ENCODE peak calls at places on chromosomes 5 and 9, in eight cellular contexts. I is stimulated activated CD8-positive, alpha-beta memory T cell treated with anti-CD3 and anti-CD28 coated beads, Interleukin-4, amount 100 ng/mL, for 48 hours; S is H1; Z is SW480; P is nucleus accumbens; O is glutamatergic neuron; H is NCI-H524; D is stimulated activated naive CD8-positive, alpha-beta T cell treated with anti-CD3 and anti-CD28 coated beads, Interleukin-15, amount 100 ng/mL, for 72 hours. K is an unnamed sample.

GRCh38 chr9:23551929-23552707 is 273.9 kb downstream of the ELAVL2 start:
- DNase-seq in I (no peak), S (no peak), Z (no peak), P (no peak), O (no peak), H (no peak), D (no peak), K (no peak)

GRCh38 chr5:109654455-109654854 is 35.3 kb upstream of the MAN2A1 start:
- DNase-seq in I (peak), S (no peak), Z (no peak), P (no peak), O (no peak), H (no peak), D (no peak), K (no peak)

GRCh38 chr9:108443741-108444140 is 412.0 kb downstream of the ACTL7B start:
- DNase-seq in I (no peak), S (no peak), Z (peak), P (no peak), O (no peak), H (no peak), D (no peak), K (no peak)

GRCh38 chr5:127026166-127026565 is 4.2 kb downstream of the MARCHF3 start:
- DNase-seq in I (no peak), S (no peak), Z (no peak), P (no peak), O (no peak), H (no peak), D (no peak), K (no peak)

GRCh38 chr9:121271368-121272351 is 3.7 kb downstream of the GSN start:
- DNase-seq in I (no peak), S (no peak), Z (peak), P (no peak), O (no peak), H (peak), D (no peak), K (peak)

GRCh38 chr5:34410411-34411139 is 245.6 kb upstream of the RAI14 start:
- DNase-seq in I (no peak), S (no peak), Z (no peak), P (no peak), O (no peak), H (no peak), D (no peak), K (no peak)

GRCh38 chr5:173412566-173412965 is 84.4 kb upstream of the STC2 start:
- DNase-seq in I (no peak), S (no peak), Z (no peak), P (no peak), O (no peak), H (no peak), D (no peak), K (no peak)

GRCh38 chr5:3602713-3603502 is 7.3 kb downstream of the IRX1 start:
- DNase-seq in I (peak), S (peak), Z (no peak), P (no peak), O (peak), H (no peak), D (no peak), K (peak)

GRCh38 chr9:112378441-112379176 is 1.3 kb upstream of the HSDL2 start:
- DNase-seq in I (peak), S (no peak), Z (peak), P (no peak), O (no peak), H (peak), D (peak), K (no peak)

GRCh38 chr5:56585466-56585865 is 229.9 kb upstream of the MAP3K1 start:
- DNase-seq in I (no peak), S (no peak), Z (no peak), P (no peak), O (no peak), H (peak), D (no peak), K (no peak)

GRCh38 chr5:132807163-132807838 is 5.8 kb upstream of the SOWAHA start:
- DNase-seq in I (no peak), S (no peak), Z (peak), P (no peak), O (peak), H (peak), D (no peak), K (peak)

GRCh38 chr5:153276151-153276550 is 214.3 kb upstream of the GRIA1 start:
- DNase-seq in I (peak), S (peak), Z (peak), P (no peak), O (no peak), H (no peak), D (no peak), K (no peak)

GRCh38 chr5:123651234-123651633 is 139.3 kb downstream of the CSNK1G3 start:
- DNase-seq in I (no peak), S (no peak), Z (no peak), P (no peak), O (no peak), H (no peak), D (no peak), K (no peak)

GRCh38 chr5:89972901-89973300 is 436.7 kb downstream of the CETN3 start:
- DNase-seq in I (no peak), S (no peak), Z (no peak), P (no peak), O (no peak), H (no peak), D (no peak), K (no peak)

GRCh38 chr9:135584371-135584770 is 22.8 kb downstream of the PAEP start:
- DNase-seq in I (no peak), S (no peak), Z (no peak), P (no peak), O (no peak), H (no peak), D (no peak), K (no peak)

GRCh38 chr5:2904956-2905355 is 153.5 kb upstream of the IRX2 start:
- DNase-seq in I (no peak), S (peak), Z (no peak), P (no peak), O (no peak), H (no peak), D (no peak), K (no peak)

GRCh38 chr5:129541648-129542251 is 81.7 kb downstream of the ADAMTS19 start:
- DNase-seq in I (no peak), S (no peak), Z (peak), P (no peak), O (no peak), H (peak), D (no peak), K (peak)

GRCh38 chr5:121189569-121190305 is 661.9 kb upstream of the FTMT start:
- DNase-seq in I (no peak), S (no peak), Z (no peak), P (no peak), O (no peak), H (peak), D (no peak), K (peak)

GRCh38 chr9:26669641-26670040 is 223.0 kb downstream of the CAAP1 start:
- DNase-seq in I (no peak), S (no peak), Z (no peak), P (no peak), O (no peak), H (no peak), D (no peak), K (no peak)

GRCh38 chr5:685262-686171 is 7.6 kb downstream of the TPPP start:
- DNase-seq in I (peak), S (no peak), Z (no peak), P (no peak), O (peak), H (no peak), D (no peak), K (no peak)

GRCh38 chr5:177049285-177049684 is 26.8 kb downstream of the ZNF346 start:
- DNase-seq in I (no peak), S (no peak), Z (no peak), P (no peak), O (no peak), H (no peak), D (no peak), K (peak)

GRCh38 chr5:34914671-34915138 is 599 bp downstream of the RAD1 start:
- DNase-seq in I (peak), S (peak), Z (peak), P (no peak), O (peak), H (peak), D (no peak), K (peak)

GRCh38 chr5:95841914-95842812 is 19.6 kb upstream of the GLRX start:
- DNase-seq in I (no peak), S (no peak), Z (no peak), P (no peak), O (no peak), H (no peak), D (no peak), K (no peak)

GRCh38 chr5:87394407-87394806 is 18.3 kb downstream of the CCNH start:
- DNase-seq in I (no peak), S (no peak), Z (no peak), P (no peak), O (no peak), H (no peak), D (no peak), K (no peak)

GRCh38 chr5:172943906-172944305 is 15.3 kb upstream of the RPL26L1 start:
- DNase-seq in I (no peak), S (no peak), Z (no peak), P (no peak), O (no peak), H (no peak), D (no peak), K (no peak)

GRCh38 chr9:91516781-91517180 is 93.1 kb upstream of the NFIL3 start:
- DNase-seq in I (no peak), S (no peak), Z (no peak), P (no peak), O (no peak), H (no peak), D (no peak), K (no peak)

GRCh38 chr5:107874810-107875209 is 204.1 kb upstream of the EFNA5 start:
- DNase-seq in I (no peak), S (no peak), Z (no peak), P (no peak), O (no peak), H (no peak), D (no peak), K (no peak)

GRCh38 chr9:126439402-126439765 is 112.8 kb downstream of the MVB12B start:
- DNase-seq in I (peak), S (no peak), Z (no peak), P (no peak), O (no peak), H (no peak), D (no peak), K (no peak)

GRCh38 chr9:106717686-106718085 is 145.3 kb upstream of the ZNF462 start:
- DNase-seq in I (no peak), S (no peak), Z (no peak), P (no peak), O (no peak), H (peak), D (no peak), K (no peak)

GRCh38 chr5:58069016-58069705 is 390.7 kb downstream of the PLK2 start:
- DNase-seq in I (no peak), S (no peak), Z (no peak), P (no peak), O (no peak), H (no peak), D (no peak), K (no peak)

GRCh38 chr9:137028281-137029057 is 432 bp upstream of the ABCA2 start:
- DNase-seq in I (peak), S (peak), Z (peak), P (no peak), O (peak), H (peak), D (peak), K (peak)

GRCh38 chr5:78589928-78590327 is 58.6 kb downstream of the LHFPL2 start:
- DNase-seq in I (no peak), S (no peak), Z (no peak), P (no peak), O (no peak), H (no peak), D (no peak), K (no peak)

GRCh38 chr5:122099060-122099790 is 21.2 kb upstream of the LOX start:
- DNase-seq in I (no peak), S (no peak), Z (no peak), P (no peak), O (no peak), H (no peak), D (no peak), K (peak)

GRCh38 chr5:10536931-10537579 is 26.8 kb upstream of the ANKRD33B start:
- DNase-seq in I (no peak), S (no peak), Z (no peak), P (no peak), O (no peak), H (no peak), D (no peak), K (no peak)

GRCh38 chr5:79241535-79241979 is 5.6 kb downstream of the JMY start:
- DNase-seq in I (no peak), S (no peak), Z (no peak), P (no peak), O (no peak), H (no peak), D (no peak), K (no peak)

GRCh38 chr5:132003170-132003744 is 8.2 kb downstream of the ACSL6 start:
- DNase-seq in I (no peak), S (peak), Z (no peak), P (peak), O (peak), H (no peak), D (no peak), K (peak)

K was measured in SK-MEL-5.